ENCODE peak calls at places on chromosomes 4 and X, in nine cellular contexts. J, V, W, R, H, S, B, K and N are unnamed samples.

GRCh38 chrX:123905334-123905733 is 45.5 kb downstream of the XIAP start:
- DNase-seq in B (no peak), J (no peak), H (no peak), S (no peak), W (no peak), R (no peak), K (no peak), V (no peak), N (no peak)

GRCh38 chr4:103853627-103854026 is 133.8 kb upstream of the TACR3 start:
- DNase-seq in J (no peak), H (no peak), V (no peak), B (no peak), R (no peak), S (no peak), K (no peak), W (no peak), N (no peak)

GRCh38 chr4:25865586-25865985 is 2.8 kb upstream of the SEL1L3 start:
- DNase-seq in B (no peak), W (peak; percentile 65), V (no peak), K (no peak), J (no peak), S (no peak), H (no peak), R (no peak), N (no peak)

GRCh38 chr4:168098257-168098717 is 6.0 kb downstream of the ANXA10 start:
- DNase-seq in S (no peak), V (no peak), K (no peak), B (no peak), H (no peak), W (no peak), R (no peak), J (no peak), N (no peak)

GRCh38 chrX:123590842-123591491 is 141.9 kb downstream of the THOC2 start:
- DNase-seq in V (no peak), B (no peak), S (no peak), H (no peak), J (no peak), W (no peak), K (no peak), R (no peak), N (no peak)

GRCh38 chrX:65932173-65933084 is 107.5 kb downstream of the VSIG4 start:
- DNase-seq in W (no peak), H (no peak), R (peak; percentile 12), J (no peak), K (peak; percentile 9), S (no peak), B (peak; percentile 66), V (no peak), N (no peak)

GRCh38 chrX:50180073-50180940 is 20.5 kb downstream of the AKAP4 start:
- DNase-seq in H (no peak), S (no peak), R (no peak), W (no peak), B (no peak), V (no peak), K (no peak), J (no peak), N (no peak)

GRCh38 chr4:102036619-102037376 is 246.3 kb downstream of the BANK1 start:
- DNase-seq in H (no peak), K (no peak), W (no peak), B (no peak), R (no peak), V (no peak), S (no peak), J (no peak), N (no peak)

GRCh38 chr4:83561381-83561780 is 25.5 kb downstream of the GPAT3 start:
- DNase-seq in V (no peak), W (peak; percentile 38), B (no peak), S (peak; percentile 60), J (no peak), H (peak; percentile 46), K (no peak), R (no peak), N (no peak)

GRCh38 chr4:157075401-157075800 is 549 bp upstream of the GLRB start:
- DNase-seq in V (no peak), B (no peak), H (no peak), K (no peak), R (no peak), J (no peak), W (no peak), S (no peak), N (no peak)

GRCh38 chrX:153061732-153062131 is 5.5 kb downstream of the PNMA3 start:
- DNase-seq in B (no peak), W (no peak), J (no peak), R (no peak), S (no peak), H (no peak), K (no peak), V (no peak), N (no peak)

GRCh38 chrX:2572740-2573139 is 72.0 kb upstream of the DHRSX start:
- DNase-seq in K (no peak), J (no peak), R (peak; percentile 22), W (no peak), H (no peak), S (no peak), B (no peak), V (no peak), N (no peak)

GRCh38 chrX:14801136-14801535 is 71.7 kb downstream of the FANCB start:
- DNase-seq in K (no peak), H (no peak), J (no peak), B (no peak), S (no peak), W (no peak), R (no peak), V (no peak), N (no peak)

GRCh38 chr4:40916218-40916555 is 166.4 kb downstream of the NSUN7 start:
- DNase-seq in B (no peak), J (peak; percentile 88), R (no peak), K (no peak), V (no peak), H (no peak), W (no peak), S (peak; percentile 64), N (no peak)
- H3K27ac ChIP-seq in B (no peak overlapping the region), J (peak overlapping the region; percentile 78), R (no peak overlapping the region), K (peak overlapping the region; percentile 67), V (no peak overlapping the region), H (no peak overlapping the region), W (no peak overlapping the region), S (peak overlapping the region; percentile 70), N (no peak overlapping the region)

GRCh38 chr4:185004562-185005208 is 13.6 kb upstream of the HELT start:
- DNase-seq in H (peak; percentile 43), B (no peak), J (no peak), R (peak; percentile 69), W (peak; percentile 55), K (no peak), V (peak; percentile 74), S (no peak), N (peak; percentile 58)
- TF ChIP-seq CTCF in H (no peak), B (no peak), J (no peak), R (no peak), W (no peak), K (no peak), V (no peak), S (no peak), N (no peak)

DNA sequence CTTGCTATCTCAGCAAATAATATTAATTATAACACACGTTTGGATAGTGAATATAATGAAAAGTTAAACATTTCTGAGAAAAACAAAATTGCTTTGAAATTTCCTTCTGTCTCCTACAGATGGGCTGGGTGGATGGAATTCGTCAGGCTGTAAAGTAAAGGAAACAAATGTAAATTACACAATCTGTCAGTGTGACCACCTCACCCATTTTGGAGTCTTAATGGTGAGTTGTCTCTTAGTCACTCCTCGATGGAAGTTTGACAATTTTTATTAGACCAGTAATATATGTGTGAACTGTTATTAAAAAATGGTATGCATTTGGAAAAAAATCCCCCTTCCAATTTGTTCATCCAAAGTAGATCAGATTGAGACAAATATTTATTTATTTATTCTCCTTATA is 92.5 kb upstream of the BRS3 start:
- DNase-seq in B (no peak), R (no peak), H (no peak), W (no peak), K (no peak), V (no peak), J (no peak), S (no peak), N (no peak)
- H3K4me1 ChIP-seq in B (no peaks in the 10 kb centered on the region), R (no peaks in the 10 kb centered on the region), H (no peaks in the 10 kb centered on the region), W (no peaks in the 10 kb centered on the region), K (no peaks in the 10 kb centered on the region), V (no peaks in the 10 kb centered on the region), J (no peaks in the 10 kb centered on the region), S (no peaks in the 10 kb centered on the region), N (no peaks in the 10 kb centered on the region)

DNA sequence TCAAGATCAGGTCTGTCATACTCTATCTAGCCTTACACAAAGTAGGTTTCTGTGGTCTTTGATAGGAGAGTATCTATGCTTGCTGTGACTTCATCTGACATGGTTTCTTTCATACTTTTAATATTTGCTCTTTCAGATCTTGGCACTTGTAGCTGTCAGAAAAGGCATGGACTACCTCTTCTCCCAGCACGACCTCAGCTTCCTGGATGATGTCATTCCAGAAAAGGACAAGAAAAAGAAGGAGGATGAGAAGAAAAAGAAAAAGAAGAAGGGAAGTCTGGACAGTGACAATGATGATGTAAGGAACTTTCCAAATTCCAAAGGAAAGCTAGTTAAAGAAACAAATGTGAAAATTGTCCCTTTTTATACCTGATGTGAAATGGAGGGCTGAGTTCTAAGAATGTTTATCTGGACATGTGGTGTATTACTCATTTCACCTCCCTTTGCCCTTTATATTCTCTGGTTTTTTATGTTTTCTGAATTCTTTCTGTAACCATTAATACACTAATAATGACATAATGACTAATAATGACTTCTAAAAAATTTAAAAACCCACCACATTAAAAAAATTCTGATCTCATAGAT is 221.2 kb downstream of the SLC4A4 start:
- DNase-seq in R (no peak), J (no peak), H (no peak), V (no peak), B (no peak), W (no peak), S (no peak), K (no peak), N (no peak)
- H3K27ac ChIP-seq in R (no peak overlapping the region), J (no peak overlapping the region), H (no peak overlapping the region), V (no peak overlapping the region), B (no peak overlapping the region), W (no peak overlapping the region), S (no peak overlapping the region), K (no peak overlapping the region), N (no peak overlapping the region)

DNA sequence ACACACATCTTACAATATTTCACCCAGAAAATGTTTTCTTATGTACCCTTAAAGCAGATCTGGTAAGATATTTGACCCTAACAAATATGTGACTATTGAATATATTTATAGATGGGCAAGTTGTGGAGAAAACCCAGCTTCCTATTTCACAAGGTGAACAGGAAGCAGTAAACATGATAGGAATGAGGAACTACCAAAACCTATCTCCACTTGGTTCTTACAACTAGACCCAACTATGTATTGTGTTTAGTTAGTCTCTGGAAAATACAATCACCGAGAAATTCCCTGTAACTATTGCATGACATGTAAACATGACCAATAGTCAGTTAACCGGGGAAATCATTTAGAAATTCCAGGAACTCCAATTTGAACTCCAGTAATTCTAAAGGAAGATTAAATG is 8.4 kb upstream of the RXFP1 start:
- DNase-seq in S (no peak), W (no peak), H (no peak), R (no peak), J (no peak), V (no peak), B (no peak), K (no peak), N (no peak)
- TF ChIP-seq CTCF in S (no peak), W (no peak), H (no peak), R (no peak), J (no peak), V (no peak), B (no peak), K (no peak), N (no peak)

DNA sequence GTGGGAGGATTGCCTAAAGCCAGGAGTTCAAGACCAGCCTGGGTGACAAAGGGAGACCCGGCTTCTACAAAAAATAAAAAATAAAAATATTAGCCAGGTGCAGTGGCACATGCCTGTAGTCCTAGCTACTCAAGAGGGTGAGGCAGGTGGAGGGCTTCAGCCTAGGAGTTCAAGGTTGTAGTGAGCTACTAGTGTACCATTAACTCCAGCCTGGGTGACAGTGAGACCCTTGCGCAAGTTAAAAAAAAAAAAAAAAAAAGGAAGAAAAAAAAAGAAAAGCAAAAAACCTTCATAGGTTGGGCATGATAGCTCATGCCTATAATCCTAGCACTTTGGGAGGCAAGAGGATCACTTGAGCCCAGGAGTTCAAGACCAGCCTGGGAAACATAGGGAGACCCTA is 5.8 kb downstream of the SCLT1 start:
- DNase-seq in H (no peak), B (no peak), V (no peak), K (no peak), W (no peak), S (no peak), R (no peak), J (no peak), N (no peak)
- H3K4me1 ChIP-seq in H (no peaks in the 10 kb centered on the region), B (peaks cover 6% of the 10 kb centered on the region), V (peaks cover 10% of the 10 kb centered on the region), K (no peaks in the 10 kb centered on the region), W (peaks cover 14% of the 10 kb centered on the region), S (peaks cover 8% of the 10 kb centered on the region), R (peaks cover 20% of the 10 kb centered on the region), J (peaks cover 5% of the 10 kb centered on the region), N (peaks cover 18% of the 10 kb centered on the region)